ENCODE peak calls at places on chromosomes 13 and 19, in seven cellular contexts. K is IMR-90, X is neuronal stem cell, Z is mesendoderm, N is H1, W is H9, Y is trophoblast cell. M is an unnamed sample.

GRCh38 chr13:102392810-102393209 is 9.0 kb downstream of the FGF14 start:
- DNase-seq in K (no peak), W (no peak), Z (no peak), Y (no peak), N (no peak), X (no peak), M (no peak)

GRCh38 chr13:68369739-68370138 is 1139.6 kb upstream of the PCDH9 start:
- DNase-seq in N (no peak), Y (no peak), X (no peak), W (no peak), Z (peak; percentile 39), K (no peak), M (peak; percentile 4)

GRCh38 chr19:50728084-50728737 is 5.0 kb downstream of the CLEC11A start:
- DNase-seq in X (peak; percentile 90), N (peak; percentile 95), K (peak; percentile 75), Z (peak; percentile 97), W (peak; percentile 99), Y (peak; percentile 91), M (no peak)

GRCh38 chr19:329876-330275 is 14.7 kb downstream of the MIER2 start:
- DNase-seq in Y (no peak), N (no peak), W (peak; percentile 16), X (no peak), Z (no peak), K (no peak), M (no peak)

GRCh38 chr19:49475995-49476880 is 2.2 kb downstream of the FLT3LG start:
- DNase-seq in Y (peak; percentile 44), X (peak; percentile 58), N (peak; percentile 93), K (no peak), Z (peak; percentile 93), W (peak; percentile 96), M (peak; percentile 69)

GRCh38 chr19:35167251-35168119 is 12.9 kb downstream of the FXYD5 start:
- DNase-seq in Y (no peak), W (peak; percentile 10), X (no peak), N (no peak), Z (no peak), K (no peak), M (no peak)

GRCh38 chr19:9842834-9843625 is 7.9 kb downstream of the PIN1 start:
- DNase-seq in Y (no peak), W (no peak), X (no peak), K (no peak), Z (no peak), N (no peak), M (no peak)

GRCh38 chr13:33284016-33284415 is 1.5 kb downstream of the STARD13 start:
- DNase-seq in K (peak; percentile 65), N (no peak), Y (peak; percentile 11), W (no peak), X (no peak), Z (no peak), M (no peak)

GRCh38 chr19:10899171-10899653 is 27.9 kb downstream of the CARM1 start:
- DNase-seq in N (no peak), K (no peak), W (no peak), X (no peak), Y (no peak), Z (no peak), M (no peak)

GRCh38 chr19:42143341-42144234 is 11.3 kb upstream of the POU2F2 start:
- DNase-seq in K (peak; percentile 30), Z (peak; percentile 73), Y (no peak), N (peak; percentile 89), X (peak; percentile 64), W (peak; percentile 73), M (peak; percentile 52)

GRCh38 chr13:98432638-98433037 is 144.3 kb downstream of the STK24 start:
- DNase-seq in N (no peak), W (no peak), X (no peak), K (no peak), Y (no peak), Z (no peak), M (no peak)

GRCh38 chr19:18234194-18234593 is 8.0 kb upstream of the PDE4C start:
- DNase-seq in X (no peak), W (no peak), Y (no peak), N (no peak), K (no peak), Z (no peak), M (no peak)

GRCh38 chr19:5086725-5087439 is 118.0 kb downstream of the KDM4B start:
- DNase-seq in X (no peak), Z (peak; percentile 86), W (peak; percentile 91), Y (no peak), N (peak; percentile 79), K (no peak), M (no peak)

GRCh38 chr13:21967871-21968270 is 297.0 kb downstream of the FGF9 start:
- DNase-seq in X (no peak), W (no peak), K (peak; percentile 64), N (no peak), Y (no peak), Z (no peak), M (no peak)

GRCh38 chr13:91520952-91521351 is 122.5 kb downstream of the GPC5 start:
- DNase-seq in Y (no peak), N (no peak), X (no peak), W (no peak), K (no peak), Z (no peak), M (peak; percentile 32)

GRCh38 chr13:96672016-96672415 is 322.3 kb downstream of the OXGR1 start:
- DNase-seq in Z (no peak), X (no peak), Y (no peak), K (no peak), W (no peak), N (no peak), M (no peak)

GRCh38 chr19:10352764-10353671 is 13.6 kb upstream of the ICAM3 start:
- DNase-seq in K (no peak), W (peak; percentile 98), Y (no peak), X (peak; percentile 85), Z (peak; percentile 94), N (peak; percentile 96), M (peak; percentile 35)

GRCh38 chr13:28754698-28755545 is 36.2 kb upstream of the SLC46A3 start:
- DNase-seq in K (peak; percentile 13), X (no peak), Z (peak; percentile 77), W (peak; percentile 67), Y (no peak), N (peak; percentile 57), M (peak; percentile 47)

GRCh38 chr13:86870388-86870966 is 800.7 kb upstream of the SLITRK5 start:
- DNase-seq in N (no peak), Y (no peak), X (no peak), Z (peak; percentile 21), K (peak; percentile 43), W (no peak), M (peak; percentile 27)

GRCh38 chr13:112144616-112145220 is 77.8 kb downstream of the SOX1 start:
- DNase-seq in Z (no peak), X (no peak), W (no peak), Y (no peak), K (no peak), N (no peak), M (no peak)

GRCh38 chr19:35216833-35217707 is 11.5 kb downstream of the FAM187B start:
- DNase-seq in K (no peak), W (peak; percentile 56), X (no peak), Z (peak; percentile 63), Y (peak; percentile 48), N (no peak), M (no peak)

GRCh38 chr19:5150902-5151741 is 182.2 kb downstream of the KDM4B start:
- DNase-seq in Z (no peak), X (no peak), N (peak; percentile 59), Y (no peak), K (no peak), W (peak; percentile 31), M (no peak)

GRCh38 chr13:20470136-20470535 is 55.5 kb downstream of the CRYL1 start:
- DNase-seq in Z (no peak), Y (no peak), N (no peak), X (no peak), W (no peak), K (no peak), M (no peak)

GRCh38 chr13:73335226-73335625 is 276.4 kb downstream of the KLF5 start:
- DNase-seq in K (peak; percentile 65), N (no peak), W (no peak), Y (no peak), X (no peak), Z (no peak), M (peak; percentile 91)

GRCh38 chr19:49512970-49513745 is 697 bp downstream of the FCGRT start:
- DNase-seq in W (peak; percentile 82), Y (peak; percentile 18), Z (peak; percentile 56), N (peak; percentile 81), K (no peak), X (peak; percentile 53), M (peak; percentile 40)

GRCh38 chr19:1400281-1401137 is 833 bp downstream of the GAMT start:
- DNase-seq in Y (no peak), Z (no peak), N (no peak), W (no peak), K (no peak), X (no peak), M (peak; percentile 46)

GRCh38 chr13:51764184-51765141 is 39.5 kb downstream of the DHRS12 start:
- DNase-seq in K (peak; percentile 97), Y (no peak), X (no peak), Z (no peak), N (no peak), W (no peak), M (peak; percentile 98)

GRCh38 chr19:8571006-8571411 is 6.2 kb downstream of the MYO1F start:
- DNase-seq in Z (no peak), N (no peak), W (no peak), Y (no peak), K (peak; percentile 68), X (no peak), M (peak; percentile 86)

GRCh38 chr19:16235811-16236710 is 38.4 kb downstream of the AP1M1 start:
- DNase-seq in Z (no peak), N (no peak), X (no peak), W (no peak), Y (no peak), K (no peak), M (no peak)

DNA sequence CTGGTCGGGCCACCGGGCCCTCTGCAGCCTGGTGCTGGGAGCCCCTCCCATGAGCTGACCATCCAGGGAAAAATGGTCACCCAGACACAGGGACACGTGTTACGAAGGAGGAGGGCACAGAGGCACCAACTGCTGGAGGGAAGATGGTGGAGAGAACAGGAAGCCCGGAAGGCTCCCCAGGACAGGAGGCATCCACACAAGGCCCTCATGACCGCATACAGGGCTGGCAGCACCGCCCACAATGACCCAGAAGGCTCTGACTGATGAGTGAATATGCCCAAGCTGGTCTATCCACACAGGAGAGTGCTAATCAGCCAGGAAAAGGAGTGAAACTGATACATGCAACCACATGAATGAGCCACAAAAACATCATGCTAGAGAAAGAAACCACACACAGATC is 14.0 kb upstream of the TMEM86B start:
- DNase-seq in N (no peak), Z (no peak), W (no peak), K (no peak), X (no peak), Y (no peak), M (no peak)
- H4K8ac ChIP-seq in N (peak overlapping the region; percentile 68), Z (no peak overlapping the region), W (no peak overlapping the region), K (no peak overlapping the region), X (no peak overlapping the region), Y (no peak overlapping the region), M (no peak overlapping the region)

GRCh38 chr19:13195678-13196077 is 45.5 kb downstream of the IER2 start:
- DNase-seq in X (no peak), K (no peak), N (peak; percentile 86), W (peak; percentile 90), Y (peak; percentile 38), Z (peak; percentile 85), M (no peak)
- H4K8ac ChIP-seq in X (no peak overlapping the region), K (no peak overlapping the region), N (no peak overlapping the region), W (no peak overlapping the region), Y (no peak overlapping the region), Z (no peak overlapping the region), M (no peak overlapping the region)

GRCh38 chr13:69616398-69616797 is 491.2 kb upstream of the ATXN8OS start:
- DNase-seq in Y (no peak), N (no peak), K (no peak), X (no peak), Z (no peak), W (no peak), M (no peak)
- H4K8ac ChIP-seq in Y (no peak overlapping the region), N (no peak overlapping the region), K (no peak overlapping the region), X (no peak overlapping the region), Z (no peak overlapping the region), W (no peak overlapping the region), M (no peak overlapping the region)

GRCh38 chr13:77492982-77493381 is 42.5 kb upstream of the SCEL start:
- DNase-seq in K (no peak), Y (no peak), X (no peak), Z (peak; percentile 37), W (no peak), N (no peak), M (no peak)
- H4K8ac ChIP-seq in K (no peak overlapping the region), Y (no peak overlapping the region), X (no peak overlapping the region), Z (no peak overlapping the region), W (no peak overlapping the region), N (no peak overlapping the region), M (no peak overlapping the region)

M was measured in mesenchymal stem cell.